ENCODE peak calls at places on chromosomes 11 and 22, in seven cellular contexts. P is mucosa of descending colon, J is AG10803, R is colonic mucosa, H is fibroblast of pulmonary artery, A is adrenal gland, B is Caco-2. K is an unnamed sample.

GRCh38 chr11:112290462-112290894 is 29.8 kb upstream of the PLET1 start:
- DNase-seq in P (no peak), J (no peak), R (no peak), H (no peak), A (no peak), B (no peak), K (no peak)

GRCh38 chr11:12434255-12434654 is 56.9 kb downstream of the PARVA start:
- DNase-seq in P (no peak), J (no peak), R (no peak), H (no peak), A (no peak), B (no peak), K (no peak)

GRCh38 chr11:122796128-122796717 is 42.1 kb upstream of the CRTAM start:
- DNase-seq in P (no peak), J (peak), R (peak), H (peak), A (peak), B (peak), K (peak)

GRCh38 chr11:35980646-35981402 is 37.0 kb downstream of the LDLRAD3 start:
- DNase-seq in P (no peak), J (no peak), R (no peak), H (peak), A (no peak), B (no peak), K (no peak)

GRCh38 chr11:118171274-118172062 is 5.0 kb downstream of the SCN2B start:
- DNase-seq in P (peak), J (peak), R (peak), H (peak), A (peak), B (peak), K (peak)

GRCh38 chr11:94768602-94769511 is 701 bp downstream of the AMOTL1 start:
- DNase-seq in P (no peak), J (no peak), R (no peak), H (peak), A (no peak), B (peak), K (peak)

GRCh38 chr11:1160231-1161101 is 2.7 kb downstream of the MUC5AC start:
- DNase-seq in P (peak), J (no peak), R (no peak), H (no peak), A (no peak), B (no peak), K (no peak)

GRCh38 chr11:74025467-74026166 is 16.7 kb upstream of the UCP3 start:
- DNase-seq in P (no peak), J (peak), R (no peak), H (peak), A (no peak), B (no peak), K (no peak)

GRCh38 chr11:18749681-18750319 is 23.8 kb upstream of the IGSF22 start:
- DNase-seq in P (no peak), J (peak), R (no peak), H (peak), A (peak), B (no peak), K (no peak)

GRCh38 chr11:72924568-72925190 is 110.5 kb downstream of the ATG16L2 start:
- DNase-seq in P (no peak), J (peak), R (no peak), H (peak), A (no peak), B (peak), K (no peak)

GRCh38 chr11:68371176-68372041 is 59.0 kb downstream of the LRP5 start:
- DNase-seq in P (no peak), J (peak), R (no peak), H (no peak), A (peak), B (no peak), K (no peak)

GRCh38 chr11:44261800-44262591 is 47.9 kb downstream of the ALX4 start:
- DNase-seq in P (no peak), J (no peak), R (no peak), H (no peak), A (peak), B (no peak), K (no peak)

GRCh38 chr11:71181566-71181965 is 70.8 kb downstream of the SHANK2 start:
- DNase-seq in P (no peak), J (no peak), R (no peak), H (no peak), A (no peak), B (no peak), K (no peak)

GRCh38 chr22:31097941-31098632 is 9.3 kb downstream of the SELENOM start:
- DNase-seq in P (no peak), J (no peak), R (no peak), H (no peak), A (no peak), B (no peak), K (no peak)
- TF ChIP-seq CTCF in P (no peak), J (no peak), R (no peak), H (no peak), A (no peak), B (no peak), K (no peak)

DNA sequence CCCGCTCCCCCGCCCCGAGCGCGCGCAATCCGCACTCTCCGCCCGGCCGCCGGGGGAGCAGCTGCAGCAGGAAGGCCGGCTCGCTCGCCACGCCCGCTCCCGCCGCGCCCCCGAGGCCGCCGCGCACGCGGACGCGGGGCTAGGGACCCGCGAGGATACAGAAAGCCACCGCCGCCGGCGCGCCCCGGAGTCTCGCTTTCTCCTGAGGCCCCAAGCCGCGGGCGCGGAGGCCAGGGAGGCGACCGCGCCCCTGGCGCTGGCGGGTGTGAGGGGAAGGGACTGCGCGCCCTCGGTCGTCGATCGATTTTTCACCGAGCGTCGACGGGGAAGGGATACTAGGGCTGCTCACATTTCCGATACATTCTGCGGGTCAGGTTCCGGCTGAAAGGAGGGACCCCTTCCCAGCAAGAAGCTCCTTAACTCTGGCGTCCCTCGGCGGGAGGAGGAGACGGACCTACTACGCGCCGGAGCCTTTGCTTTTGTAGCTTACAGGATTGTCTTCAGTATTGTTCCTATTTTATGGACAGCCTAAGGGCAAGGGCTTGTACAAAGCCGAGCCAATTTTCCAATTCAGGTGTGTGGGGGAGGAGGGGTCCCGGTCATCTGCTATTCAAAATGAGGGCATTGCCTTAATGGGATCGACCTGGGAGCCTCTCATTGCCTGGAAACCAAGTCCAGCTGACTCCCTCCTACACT is 416 bp upstream of the GAB2 start:
- DNase-seq in P (peak), J (peak), R (peak), H (peak), A (peak), B (peak), K (peak)
- TF ChIP-seq CTCF in P (no peak), J (no peak), R (no peak), H (no peak), A (peak), B (peak), K (peak)

DNA sequence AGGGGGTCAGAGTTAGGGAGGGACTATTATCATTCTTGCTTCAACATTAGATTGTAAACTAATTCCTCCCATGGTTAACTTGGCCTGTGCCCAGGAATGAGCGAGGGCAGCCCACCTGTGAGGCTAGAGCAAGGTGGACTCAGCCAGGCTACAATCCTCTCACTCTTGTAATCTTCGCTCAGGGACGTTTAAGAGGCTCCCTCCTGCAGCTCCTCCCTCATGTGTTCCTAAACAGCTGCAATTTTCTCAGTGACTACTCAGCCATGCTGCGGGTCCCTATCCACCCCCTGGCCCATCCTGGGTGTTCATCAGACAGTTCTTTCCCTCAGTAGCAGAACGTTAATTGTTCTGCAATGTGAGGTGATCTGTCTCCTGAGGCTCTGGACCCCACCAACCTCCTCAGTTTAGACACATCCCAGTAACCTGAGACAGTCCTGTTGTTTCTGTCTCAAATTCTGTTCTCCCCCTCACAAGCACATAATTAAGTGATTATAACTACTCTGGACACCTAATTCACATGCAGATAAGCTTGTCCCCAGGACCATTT is 337.1 kb upstream of the B3GAT1 start:
- DNase-seq in P (no peak), J (no peak), R (no peak), H (no peak), A (peak), B (no peak), K (no peak)
- TF ChIP-seq CTCF in P (no peak), J (no peak), R (no peak), H (no peak), A (no peak), B (no peak), K (no peak)

GRCh38 chr11:119602745-119603373 is 126.1 kb downstream of the NECTIN1 start:
- DNase-seq in P (no peak), J (no peak), R (no peak), H (no peak), A (no peak), B (no peak), K (no peak)
- TF ChIP-seq CTCF in P (no peak), J (no peak), R (no peak), H (peak), A (no peak), B (peak), K (no peak)

GRCh38 chr11:134045799-134046635 is 22.9 kb upstream of the JAM3 start:
- DNase-seq in P (no peak), J (no peak), R (no peak), H (no peak), A (peak), B (peak), K (no peak)
- TF ChIP-seq CTCF in P (no peak), J (peak), R (no peak), H (peak), A (no peak), B (peak), K (peak)

DNA sequence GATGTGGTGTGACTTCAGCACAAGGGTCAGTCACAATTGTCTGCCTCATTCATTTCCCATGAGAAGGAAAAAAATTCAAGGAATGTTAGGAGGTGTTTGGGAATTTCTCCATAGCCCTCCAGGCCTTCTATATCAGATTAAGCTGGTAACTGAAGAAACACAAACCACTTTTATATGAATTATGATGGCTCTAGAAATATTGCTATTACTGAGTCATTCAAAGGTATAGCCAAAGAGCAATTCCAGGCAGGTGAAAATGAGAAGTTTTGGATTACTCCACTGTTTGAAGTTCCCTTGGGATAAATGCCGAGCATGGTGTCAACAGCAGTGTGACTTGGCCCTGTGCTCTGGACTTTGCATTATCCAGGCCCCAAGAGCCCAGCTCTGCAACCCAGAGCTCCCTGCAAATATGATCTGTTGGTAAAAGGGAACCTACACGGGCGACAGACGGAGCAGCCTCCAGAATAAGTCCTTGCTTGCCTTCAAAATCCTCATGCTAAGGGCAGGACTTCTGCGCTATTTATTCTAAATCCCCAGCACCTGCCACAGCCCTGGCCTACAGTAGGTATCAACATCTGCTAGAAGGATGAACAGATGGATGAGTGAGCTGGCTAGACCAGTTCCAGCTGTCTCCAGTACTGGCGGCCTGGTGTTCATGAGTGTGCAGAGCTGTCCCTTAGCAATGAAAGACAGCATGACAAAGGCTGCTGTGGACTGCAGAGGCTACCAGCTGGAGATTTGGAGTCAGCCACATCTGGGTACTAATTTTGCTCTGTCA is 67.5 kb upstream of the ZBED5 start:
- DNase-seq in P (no peak), J (no peak), R (no peak), H (no peak), A (no peak), B (peak), K (no peak)
- TF ChIP-seq CTCF in P (no peak), J (no peak), R (no peak), H (no peak), A (no peak), B (no peak), K (no peak)

GRCh38 chr22:42114721-42115120 is 15.9 kb downstream of the CYP2D6 start:
- DNase-seq in P (no peak), J (peak), R (no peak), H (peak), A (no peak), B (peak), K (peak)
- TF ChIP-seq CTCF in P (no peak), J (peak), R (no peak), H (peak), A (no peak), B (peak), K (peak)